ENCODE peak calls at places on chromosomes 1 and 21, in five cellular contexts. V is H54; L is CD8-positive, alpha-beta memory T cell; A is NCI-H510A treated with DMSO at 0.1 percent for 48 hours; Q is CD8-positive, alpha-beta T cell. Z is an unnamed sample.

GRCh38 chr1:208080396-208081276 is 163.5 kb downstream of the PLXNA2 start:
- DNase-seq in L (no peak), V (no peak), A (no peak), Q (no peak), Z (no peak)

GRCh38 chr1:63317007-63317813 is 5.2 kb upstream of the FOXD3 start:
- DNase-seq in V (peak), A (peak), Q (no peak), L (no peak), Z (peak)

GRCh38 chr1:100036718-100037664 is 67.2 kb downstream of the SLC35A3 start:
- DNase-seq in A (peak), Q (no peak), V (peak), L (no peak), Z (no peak)

GRCh38 chr1:7886346-7886745 is 33.5 kb upstream of the UTS2 start:
- DNase-seq in L (no peak), A (no peak), Q (no peak), V (no peak), Z (no peak)

GRCh38 chr1:91152331-91152730 is 130.5 kb upstream of the ZNF644 start:
- DNase-seq in V (no peak), L (no peak), Q (no peak), A (no peak), Z (no peak)

GRCh38 chr1:224523676-224524075 is 89.1 kb upstream of the WDR26 start:
- DNase-seq in L (no peak), Q (no peak), A (no peak), V (no peak), Z (no peak)

GRCh38 chr1:7940745-7941436 is at the start of gene TNFRSF9:
- DNase-seq in V (no peak), A (no peak), Q (peak), L (peak), Z (no peak)

GRCh38 chr21:44785620-44786344 is 15.8 kb downstream of the UBE2G2 start:
- DNase-seq in Q (no peak), V (no peak), A (no peak), L (no peak), Z (no peak)

GRCh38 chr1:21350132-21350885 is 60.0 kb upstream of the ECE1 start:
- DNase-seq in Q (no peak), V (no peak), L (no peak), A (no peak), Z (no peak)

GRCh38 chr1:11805454-11806306 is at the start of the genes CLCN6 and MTHFR:
- DNase-seq in Q (peak), A (peak), V (peak), L (peak), Z (peak)

GRCh38 chr1:106621853-106622252 is 434.6 kb upstream of the PRMT6 start:
- DNase-seq in V (no peak), Q (no peak), A (peak), L (no peak), Z (no peak)

GRCh38 chr1:59258412-59259032 is 38.4 kb upstream of the FGGY start:
- DNase-seq in Q (no peak), A (no peak), V (no peak), L (no peak), Z (no peak)

GRCh38 chr1:219264557-219264956 is 90.9 kb downstream of the LYPLAL1 start:
- DNase-seq in Q (no peak), A (no peak), L (no peak), V (no peak), Z (no peak)

GRCh38 chr1:109960745-109961094 is 23.8 kb upstream of the AHCYL1 start:
- DNase-seq in Q (no peak), L (no peak), A (no peak), V (no peak), Z (no peak)

GRCh38 chr1:168469690-168470089 is 74.1 kb downstream of the XCL2 start:
- DNase-seq in Q (peak), V (no peak), A (no peak), L (peak), Z (peak)

GRCh38 chr21:45973475-45974072 is 8.0 kb upstream of the COL6A1 start:
- DNase-seq in Q (peak), L (peak), A (peak), V (peak), Z (peak)

GRCh38 chr21:26449161-26449560 is 123.9 kb downstream of the CYYR1 start:
- DNase-seq in Q (no peak), A (no peak), V (no peak), L (no peak), Z (no peak)

GRCh38 chr1:224928906-224929305 is 569 bp upstream of the DNAH14 start:
- DNase-seq in V (no peak), A (no peak), Q (no peak), L (no peak), Z (no peak)